ENCODE peak calls at places on chromosomes 4 and X, in four cellular contexts. D is MCF 10A, U is PC-3, E is adrenal gland. L is an unnamed sample.

GRCh38 chr4:3720461-3720860 is 45.7 kb upstream of the ADRA2C start:
- DNase-seq in D (no peak), U (no peak), E (no peak), L (no peak)

GRCh38 chr4:170009291-170009690 is 16.9 kb downstream of the MFAP3L start:
- DNase-seq in E (no peak), U (no peak), D (no peak), L (no peak)

GRCh38 chrX:72308566-72309296 is 3.0 kb upstream of the CITED1 start:
- DNase-seq in D (peak; percentile 67), U (peak; percentile 71), E (peak; percentile 71), L (peak; percentile 83)

GRCh38 chrX:86348669-86349068 is 200.4 kb downstream of the DACH2 start:
- DNase-seq in D (peak; percentile 3), U (no peak), E (no peak), L (no peak)

GRCh38 chr4:173334891-173335754 is 965 bp upstream of the HMGB2 start:
- DNase-seq in E (peak; percentile 62), U (peak; percentile 89), D (peak; percentile 94), L (peak; percentile 97)

GRCh38 chr4:180953572-180953971 is 1289.6 kb upstream of the TENM3 start:
- DNase-seq in D (peak; percentile 15), U (peak; percentile 31), E (no peak), L (peak; percentile 23)

GRCh38 chr4:182093431-182093831 is 149.8 kb upstream of the TENM3 start:
- DNase-seq in D (no peak), U (no peak), E (no peak), L (peak; percentile 15)

GRCh38 chr4:145936142-145937020 is 2.2 kb downstream of the ZNF827 start:
- DNase-seq in U (peak; percentile 75), D (peak; percentile 70), E (peak; percentile 74), L (peak; percentile 75)

GRCh38 chr4:57048590-57049304 is 61.4 kb downstream of the IGFBP7 start:
- DNase-seq in E (no peak), U (peak; percentile 68), D (peak; percentile 62), L (no peak)

GRCh38 chr4:184747034-184747830 is 13.3 kb upstream of the CENPU start:
- DNase-seq in U (no peak), E (no peak), D (no peak), L (no peak)

GRCh38 chr4:94084155-94084554 is 123.5 kb upstream of the SMARCAD1 start:
- DNase-seq in E (no peak), D (no peak), U (no peak), L (no peak)

GRCh38 chrX:103012945-103013344 is 51.0 kb downstream of the BEX1 start:
- DNase-seq in E (no peak), D (peak; percentile 3), U (peak; percentile 69), L (no peak)

GRCh38 chrX:9911479-9911878 is 55.7 kb upstream of the CLDN34 start:
- DNase-seq in D (peak; percentile 81), E (no peak), U (peak; percentile 80), L (peak; percentile 27)

GRCh38 chr4:26772096-26772495 is 88.5 kb upstream of the STIM2 start:
- DNase-seq in E (no peak), U (no peak), D (no peak), L (no peak)

GRCh38 chr4:123871351-123871750 is 474.8 kb downstream of the SPRY1 start:
- DNase-seq in U (no peak), D (no peak), E (no peak), L (no peak)

GRCh38 chr4:38894340-38894982 is 26.9 kb downstream of the FAM114A1 start:
- DNase-seq in U (peak; percentile 39), D (no peak), E (no peak), L (no peak)

GRCh38 chr4:38683265-38683664 is 19.3 kb downstream of the KLF3 start:
- DNase-seq in E (no peak), U (no peak), D (no peak), L (no peak)

GRCh38 chr4:156642161-156642560 is 329.4 kb downstream of the PDGFC start:
- DNase-seq in D (no peak), E (no peak), U (no peak), L (peak; percentile 74)

GRCh38 chrX:134622056-134622812 is 36.0 kb downstream of the PLAC1 start:
- DNase-seq in D (peak; percentile 81), E (no peak), U (peak; percentile 86), L (peak; percentile 79)

GRCh38 chrX:52359614-52360232 is 9.1 kb upstream of the XAGE2 start:
- DNase-seq in D (peak; percentile 49), E (no peak), U (peak; percentile 3), L (peak; percentile 45)

GRCh38 chrX:118974088-118974907 is at the start of gene LONRF3:
- DNase-seq in U (peak; percentile 67), D (peak; percentile 62), E (peak; percentile 81), L (peak; percentile 40)

GRCh38 chr4:24775209-24775608 is 20.2 kb upstream of the SOD3 start:
- DNase-seq in U (peak; percentile 48), D (peak; percentile 39), E (no peak), L (peak; percentile 62)

GRCh38 chrX:15853586-15854079 is 980 bp downstream of the AP1S2 start:
- DNase-seq in E (no peak), D (peak; percentile 11), U (peak; percentile 15), L (no peak)

GRCh38 chr4:39994356-39994755 is 16.6 kb upstream of the PDS5A start:
- DNase-seq in D (no peak), E (no peak), U (no peak), L (no peak)

GRCh38 chrX:53421772-53422090 is 723 bp downstream of the SMC1A start:
- DNase-seq in E (no peak), U (no peak), D (no peak), L (no peak)

GRCh38 chr4:81130569-81130968 is 84.5 kb downstream of the PRKG2 start:
- DNase-seq in U (no peak), E (no peak), D (no peak), L (no peak)

GRCh38 chr4:25180524-25181131 is 20.4 kb upstream of the SEPSECS start:
- DNase-seq in E (no peak), D (peak; percentile 64), U (peak; percentile 50), L (peak; percentile 69)

GRCh38 chrX:18042776-18043175 is 177.9 kb downstream of the BEND2 start:
- DNase-seq in U (no peak), E (no peak), D (no peak), L (no peak)

GRCh38 chrX:112636951-112637541 is 42.7 kb downstream of the LHFPL1 start:
- DNase-seq in D (no peak), E (no peak), U (no peak), L (no peak)

GRCh38 chrX:9195199-9195880 is 161.4 kb upstream of the FAM9B start:
- DNase-seq in E (no peak), U (no peak), D (no peak), L (no peak)

GRCh38 chrX:136623400-136623799 is 24.6 kb upstream of the CD40LG start:
- DNase-seq in U (no peak), E (no peak), D (no peak), L (no peak)

GRCh38 chr4:147840846-147841732 is 109.2 kb downstream of the ARHGAP10 start:
- DNase-seq in D (no peak), U (no peak), E (no peak), L (no peak)

GRCh38 chrX:110015027-110015426 is 12.1 kb downstream of the TMEM164 start:
- DNase-seq in U (no peak), D (no peak), E (no peak), L (no peak)

GRCh38 chr4:153291562-153291961 is 52.9 kb upstream of the MND1 start:
- DNase-seq in E (no peak), U (no peak), D (no peak), L (no peak)

GRCh38 chr4:147924604-147925412 is 192.9 kb downstream of the ARHGAP10 start:
- DNase-seq in E (peak; percentile 51), D (peak; percentile 40), U (peak; percentile 38), L (peak; percentile 59)

GRCh38 chr4:143481361-143481760 is 32.1 kb upstream of the SMARCA5 start:
- DNase-seq in E (no peak), U (no peak), D (no peak), L (no peak)

GRCh38 chr4:143477487-143477886 is 36.0 kb upstream of the SMARCA5 start:
- DNase-seq in D (no peak), E (no peak), U (no peak), L (no peak)

GRCh38 chr4:143488684-143489083 is 24.8 kb upstream of the SMARCA5 start:
- DNase-seq in D (no peak), U (peak; percentile 28), E (no peak), L (no peak)

GRCh38 chr4:143486314-143486713 is 27.2 kb upstream of the SMARCA5 start:
- DNase-seq in U (peak; percentile 61), E (no peak), D (no peak), L (no peak)

GRCh38 chr4:143482753-143483362 is 30.6 kb upstream of the SMARCA5 start:
- DNase-seq in E (peak; percentile 42), U (peak; percentile 74), D (peak; percentile 57), L (peak; percentile 68)
- TF ChIP-seq CTCF in E (peak; percentile 76), U (peak; percentile 86), D (peak; percentile 66), L (peak; percentile 70)

DNA sequence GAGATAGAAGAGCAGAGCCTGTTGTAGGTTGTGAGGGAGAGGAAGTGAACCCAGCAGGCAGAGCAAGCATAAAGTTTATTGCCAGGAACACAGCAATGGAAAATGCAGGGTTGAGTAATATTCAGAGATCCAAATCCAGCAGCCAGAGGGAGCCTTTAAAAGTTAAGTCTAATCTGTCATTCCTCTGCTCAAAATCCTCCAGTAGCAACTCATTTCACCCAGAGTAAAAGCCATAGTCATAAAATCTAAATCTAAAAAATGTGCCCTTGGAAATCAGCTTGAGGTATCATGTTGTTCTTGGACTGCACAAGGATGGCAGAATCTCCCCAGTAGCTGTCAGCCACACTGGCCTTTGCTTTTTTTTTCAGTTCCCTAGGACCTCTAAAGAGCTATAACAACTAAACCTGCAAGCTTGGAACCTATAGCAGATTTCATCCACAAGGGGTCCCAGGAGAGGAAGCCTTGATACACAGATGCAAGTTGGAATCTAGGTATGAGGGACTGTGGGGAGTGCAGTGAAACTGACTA is 62.9 kb upstream of the FRAS1 start:
- DNase-seq in U (peak; percentile 67), E (no peak), D (peak; percentile 78), L (peak; percentile 53)
- TF ChIP-seq CTCF in U (peak; percentile 69), E (no peak), D (peak; percentile 45), L (peak; percentile 54)

GRCh38 chr4:139740121-139740520 is 74.5 kb downstream of the MGST2 start:
- DNase-seq in E (peak; percentile 74), D (peak; percentile 16), U (no peak), L (no peak)

GRCh38 chr4:139743027-139743426 is 77.4 kb downstream of the MGST2 start:
- DNase-seq in E (no peak), D (no peak), U (no peak), L (no peak)

GRCh38 chr4:139738846-139739613 is 73.4 kb downstream of the MGST2 start:
- DNase-seq in E (no peak), U (no peak), D (no peak), L (no peak)

GRCh38 chr4:139744232-139744631 is 78.6 kb downstream of the MGST2 start:
- DNase-seq in D (no peak), E (no peak), U (peak; percentile 35), L (no peak)

GRCh38 chr4:139740531-139741041 is 75.0 kb downstream of the MGST2 start:
- DNase-seq in U (peak; percentile 74), E (peak; percentile 78), D (peak; percentile 93), L (peak; percentile 74)
- TF ChIP-seq CTCF in U (peak; percentile 34), E (peak; percentile 47), D (peak; percentile 21), L (peak; percentile 38)

GRCh38 chr4:1857931-1858330 is 2.0 kb upstream of the LETM1 start:
- DNase-seq in D (no peak), E (no peak), U (no peak), L (no peak)

GRCh38 chr4:1855334-1856070 is 454 bp downstream of the LETM1 start:
- DNase-seq in E (peak; percentile 48), U (peak; percentile 17), D (no peak), L (no peak)

GRCh38 chr4:1856920-1857699 is 1.2 kb upstream of the LETM1 start:
- DNase-seq in E (peak; percentile 40), U (no peak), D (no peak), L (no peak)

GRCh38 chr4:1854752-1855151 is 1.2 kb downstream of the LETM1 start:
- DNase-seq in D (no peak), U (no peak), E (no peak), L (no peak)

GRCh38 chr4:1856071-1856919 is at the start of gene LETM1:
- DNase-seq in U (peak; percentile 91), E (peak; percentile 96), D (peak; percentile 93), L (peak; percentile 97)
- TF ChIP-seq CTCF in U (no peak), E (no peak), D (peak; percentile 8), L (no peak)